ENCODE peak calls at places on chromosomes 16 and 17, in four cellular contexts. V is tibial nerve; N is CD4-positive, CD25-positive, alpha-beta regulatory T cell; P is transverse colon. O is an unnamed sample.

GRCh38 chr17:731943-732787 is at the start of gene TLCD3A:
- DNase-seq in N (peak; percentile 21), V (peak; percentile 56), P (peak; percentile 78), O (peak; percentile 41)

GRCh38 chr17:33438136-33438535 is 145.0 kb upstream of the ASIC2 start:
- DNase-seq in N (no peak), V (no peak), P (no peak), O (no peak)

GRCh38 chr17:78130439-78131101 is at the start of gene TMC8:
- DNase-seq in N (peak; percentile 91), V (peak; percentile 39), P (peak; percentile 72), O (no peak)

GRCh38 chr16:82093901-82094300 is 58.8 kb downstream of the HSD17B2 start:
- DNase-seq in P (no peak), N (no peak), V (no peak), O (no peak)

GRCh38 chr16:48323783-48324775 is 61.1 kb downstream of the SIAH1 start:
- DNase-seq in V (no peak), P (no peak), N (no peak), O (no peak)

GRCh38 chr17:66507982-66508760 is 205.8 kb downstream of the PRKCA start:
- DNase-seq in N (no peak), V (no peak), P (no peak), O (no peak)

GRCh38 chr17:15038656-15039055 is 226.5 kb downstream of the PMP22 start:
- DNase-seq in V (no peak), P (no peak), N (no peak), O (no peak)

GRCh38 chr17:78133971-78134898 is 3.7 kb downstream of the TMC8 start:
- DNase-seq in P (peak; percentile 82), V (peak; percentile 43), N (peak; percentile 88), O (peak; percentile 10)

GRCh38 chr16:67104845-67105244 is 4.9 kb upstream of the PHAF1 start:
- DNase-seq in V (no peak), N (no peak), P (peak; percentile 68), O (no peak)

GRCh38 chr17:78817123-78817522 is 23.5 kb downstream of the USP36 start:
- DNase-seq in V (no peak), P (no peak), N (peak; percentile 66), O (no peak)

GRCh38 chr17:42407289-42407836 is 15.7 kb downstream of the CAVIN1 start:
- DNase-seq in V (peak; percentile 71), P (peak; percentile 86), N (peak; percentile 66), O (peak; percentile 81)

GRCh38 chr17:49738456-49739163 is 25.3 kb downstream of the FAM117A start:
- DNase-seq in N (no peak), V (no peak), P (no peak), O (no peak)

GRCh38 chr16:89696598-89697128 is 4.8 kb downstream of the SPATA2L start:
- DNase-seq in P (peak; percentile 59), V (no peak), N (no peak), O (no peak)

GRCh38 chr16:29745853-29746345 is at the start of gene C16orf54:
- DNase-seq in V (peak; percentile 38), N (peak; percentile 96), P (peak; percentile 87), O (peak; percentile 1)

GRCh38 chr16:74563828-74564263 is 43.1 kb downstream of the GLG1 start:
- DNase-seq in V (no peak), N (no peak), P (no peak), O (no peak)

GRCh38 chr16:78179666-78180065 is 80.2 kb downstream of the WWOX start:
- DNase-seq in V (no peak), N (no peak), P (no peak), O (no peak)

GRCh38 chr17:9220466-9221230 is 199.3 kb downstream of the NTN1 start:
- DNase-seq in N (no peak), V (no peak), P (no peak), O (no peak)

GRCh38 chr17:39674702-39675389 is 6.6 kb downstream of the PNMT start:
- DNase-seq in V (no peak), N (no peak), P (peak; percentile 70), O (no peak)

GRCh38 chr16:53565300-53565699 is 62.3 kb upstream of the AKTIP start:
- DNase-seq in P (no peak), N (no peak), V (no peak), O (no peak)

GRCh38 chr16:48099455-48099854 is 56.3 kb downstream of the ABCC12 start:
- DNase-seq in N (no peak), V (no peak), P (no peak), O (no peak)

DNA sequence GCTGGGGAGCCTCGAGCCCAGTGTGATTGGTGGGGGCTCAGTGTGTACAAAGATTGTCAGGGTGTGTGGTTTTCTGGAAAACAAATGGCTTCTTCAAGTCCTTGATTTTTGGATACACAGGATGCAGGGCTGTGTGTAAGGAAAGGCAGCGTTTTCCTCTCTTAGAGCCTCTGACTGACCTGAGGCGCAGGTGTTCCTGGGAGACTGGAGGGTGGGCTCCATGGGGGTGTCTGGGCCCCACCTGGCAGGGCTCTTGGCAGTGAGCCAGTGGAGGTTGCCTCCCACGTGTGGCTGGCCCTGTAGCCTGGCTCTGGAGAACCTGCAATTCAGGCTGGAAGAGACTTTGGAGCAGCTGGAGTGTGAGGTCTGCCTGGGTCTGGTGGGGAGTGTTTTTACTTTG is 5.0 kb downstream of the FOXK2 start:
- DNase-seq in V (no peak), N (no peak), P (no peak), O (no peak)
- H3K27ac ChIP-seq in V (no peak overlapping the region), N (no peak overlapping the region), P (peak overlapping the region; percentile 79), O (no peak overlapping the region)

DNA sequence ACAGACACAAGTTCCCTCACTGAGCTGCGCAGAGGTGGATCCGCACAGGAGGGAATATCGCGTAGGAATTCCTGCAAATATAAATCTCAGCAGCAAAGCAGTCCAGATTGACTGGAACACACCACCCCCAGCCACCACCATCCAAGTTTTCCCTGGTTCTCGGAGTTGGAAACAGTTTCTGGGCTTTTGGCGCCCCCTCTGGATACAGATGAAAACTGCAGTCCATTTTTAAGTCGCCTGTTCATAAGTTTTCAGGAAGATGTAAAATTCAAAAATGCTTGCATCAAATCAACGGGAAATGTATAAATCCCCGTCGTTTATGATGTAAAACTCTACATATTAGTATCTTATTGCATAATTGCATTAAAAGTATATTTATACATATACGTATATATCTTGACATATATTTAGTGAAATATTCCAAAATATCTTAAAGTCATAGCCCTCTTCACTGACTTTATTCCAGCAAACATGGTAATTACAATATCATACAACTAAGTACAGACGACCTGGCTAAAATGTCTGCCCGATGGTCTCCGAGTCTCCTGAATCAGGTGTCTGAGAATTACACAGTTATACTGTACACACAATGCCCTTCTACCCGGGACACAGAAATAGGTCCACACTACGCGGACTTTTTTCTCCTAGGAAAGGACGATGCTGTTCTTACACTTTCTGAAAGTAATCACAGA is 2.1 kb upstream of the SOX9 start:
- DNase-seq in P (peak; percentile 81), N (no peak), V (peak; percentile 61), O (peak; percentile 70)
- H3K27ac ChIP-seq in P (peak overlapping the region; percentile 86), N (no peak overlapping the region), V (no peak overlapping the region), O (peak overlapping the region; percentile 49)

GRCh38 chr16:68732741-68733399 is 4.2 kb upstream of the CDH1 start:
- DNase-seq in P (no peak), N (no peak), V (no peak), O (no peak)
- H3K27ac ChIP-seq in P (peak overlapping the region; percentile 86), N (no peak overlapping the region), V (no peak overlapping the region), O (no peak overlapping the region)

DNA sequence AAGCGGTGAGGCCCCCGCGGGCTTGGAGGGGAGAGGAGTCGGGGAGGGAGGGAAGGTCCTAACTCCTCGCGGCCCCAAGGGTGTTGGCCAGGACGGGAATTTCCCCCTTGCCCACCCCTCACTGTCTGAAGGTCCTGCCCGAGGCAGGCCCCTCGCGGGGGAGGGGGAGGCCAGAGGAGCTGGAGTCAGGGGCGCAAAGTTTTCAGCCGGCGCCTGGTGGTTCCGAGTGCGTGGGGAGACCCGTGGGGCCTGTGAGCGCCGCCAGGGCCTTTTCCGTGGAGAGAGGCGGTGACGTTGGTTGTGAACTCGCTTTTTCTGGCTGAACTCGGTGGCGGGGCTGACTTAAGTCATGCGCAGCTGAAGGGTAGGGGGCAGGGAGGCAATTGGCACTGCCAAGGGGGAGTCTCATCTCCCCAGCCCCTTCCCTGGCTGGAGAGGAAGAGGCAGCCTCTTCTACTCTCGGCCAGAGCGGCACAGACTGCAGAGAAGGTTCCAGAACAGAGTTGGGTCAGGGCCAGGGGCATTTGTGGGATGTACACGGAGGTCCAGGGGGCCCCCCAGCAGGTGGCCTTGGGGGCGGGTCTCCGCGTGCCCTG is 1.5 kb downstream of the CACNA1H start:
- DNase-seq in N (no peak), V (no peak), P (no peak), O (no peak)
- H3K27ac ChIP-seq in N (no peak overlapping the region), V (no peak overlapping the region), P (peak overlapping the region; percentile 82), O (no peak overlapping the region)

DNA sequence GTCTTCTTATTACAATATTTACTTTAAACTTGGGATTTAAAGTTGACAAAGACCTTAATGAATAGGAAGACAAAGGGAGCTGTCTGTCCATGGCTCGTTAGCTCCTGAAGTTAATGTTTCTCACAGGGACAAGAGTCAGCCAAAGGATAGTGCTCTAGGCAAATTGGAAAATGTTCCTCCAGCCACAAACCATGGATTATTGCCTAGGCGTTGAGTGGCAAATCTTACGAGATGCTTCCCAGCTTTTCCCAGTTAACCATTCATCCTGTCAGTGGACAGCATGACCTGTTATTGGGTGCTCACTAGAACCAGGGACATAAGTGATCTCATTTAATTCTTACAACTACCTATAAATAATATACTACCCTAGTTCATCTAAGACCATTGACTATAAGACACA is 3.6 kb downstream of the TEX2 start:
- DNase-seq in P (no peak), V (no peak), N (no peak), O (no peak)
- H3K27ac ChIP-seq in P (no peak overlapping the region), V (no peak overlapping the region), N (no peak overlapping the region), O (no peak overlapping the region)

DNA sequence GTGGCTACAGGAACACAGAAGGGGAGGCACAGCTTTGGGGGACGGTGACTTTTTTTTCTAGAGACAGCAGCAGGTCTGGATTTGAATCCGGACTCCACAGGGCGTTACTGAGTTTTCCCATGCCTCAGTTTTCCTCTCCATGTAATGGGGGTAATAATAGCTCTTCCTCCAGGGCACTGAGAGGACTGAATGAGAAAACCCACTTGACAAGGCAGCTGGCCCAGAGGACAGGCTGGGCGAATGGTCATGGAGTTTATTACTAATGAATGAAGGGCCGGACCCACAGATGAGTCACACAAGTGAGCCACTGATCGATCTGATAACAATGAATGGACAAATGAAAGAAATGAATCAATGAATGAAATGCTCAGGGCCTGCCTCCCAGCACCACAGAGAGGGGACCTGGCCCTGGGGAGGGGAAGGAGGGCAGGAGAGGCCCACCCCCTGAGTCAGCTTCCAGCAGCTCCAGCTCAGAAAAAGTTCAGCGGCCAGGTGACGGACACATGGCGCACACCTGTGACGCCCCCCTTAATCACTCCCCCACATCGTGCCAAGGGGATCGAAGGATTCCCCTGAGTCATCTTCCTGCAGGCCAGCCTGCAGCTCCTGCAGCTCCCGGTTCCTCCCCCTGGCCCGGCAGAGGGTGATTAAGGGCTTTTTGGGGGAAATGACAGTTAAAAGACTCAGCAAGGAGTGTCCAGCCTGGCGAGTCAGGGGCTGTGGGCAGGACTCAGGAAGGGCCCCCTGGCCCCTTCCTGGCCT is 54.3 kb downstream of the SOCS1 start:
- DNase-seq in P (no peak), V (no peak), N (no peak), O (no peak)
- H3K27ac ChIP-seq in P (no peak overlapping the region), V (no peak overlapping the region), N (no peak overlapping the region), O (no peak overlapping the region)

O was measured in substantia nigra.